ENCODE peak calls at places on chromosomes 1 and 21, in eight cellular contexts. S is ovary; T is psoas muscle; R is CD8-positive, alpha-beta memory T cell; C is transverse colon; E is SJCRH30; Q is tibial artery; W is left ventricle myocardium inferior. G is an unnamed sample.
A peak's percentile ranks its signal among the peaks of the same experiment; 100 is the strongest.

GRCh38 chr1:159827102-159827490 is 423 bp downstream of the SLAMF8 start:
- DNase-seq in T (no peak), C (no peak), W (no peak), E (no peak), S (no peak), R (no peak), Q (no peak), G (no peak)

GRCh38 chr1:229378586-229379442 is 36.0 kb upstream of the CCSAP start:
- DNase-seq in C (no peak), Q (peak; percentile 2), T (no peak), E (no peak), W (no peak), R (no peak), S (no peak), G (peak; percentile 40)

GRCh38 chr21:34988139-34988538 is 61.0 kb downstream of the RUNX1 start:
- DNase-seq in Q (no peak), C (no peak), R (no peak), S (no peak), E (no peak), T (no peak), W (no peak), G (no peak)

GRCh38 chr1:59198565-59198964 is 98.3 kb upstream of the FGGY start:
- DNase-seq in S (no peak), C (no peak), Q (no peak), W (no peak), T (no peak), R (no peak), E (no peak), G (no peak)

GRCh38 chr1:62500210-62500609 is 63.4 kb downstream of the USP1 start:
- DNase-seq in Q (no peak), C (no peak), S (no peak), W (no peak), T (no peak), E (no peak), R (no peak), G (no peak)

GRCh38 chr21:32712043-32712442 is 15.8 kb downstream of the SYNJ1 start:
- DNase-seq in T (no peak), C (peak; percentile 20), E (no peak), Q (no peak), S (no peak), W (no peak), R (no peak), G (no peak)

GRCh38 chr1:194935864-194936263 is 1672.4 kb downstream of the KCNT2 start:
- DNase-seq in E (no peak), W (no peak), S (no peak), Q (no peak), T (no peak), R (no peak), C (no peak), G (no peak)

GRCh38 chr21:31898898-31899630 is 26.2 kb downstream of the HUNK start:
- DNase-seq in S (no peak), T (no peak), Q (no peak), W (no peak), C (no peak), E (no peak), R (no peak), G (no peak)

GRCh38 chr1:89945852-89946476 is 48.9 kb upstream of the ZNF326 start:
- DNase-seq in S (no peak), T (no peak), E (no peak), C (no peak), R (no peak), Q (no peak), W (no peak), G (no peak)

GRCh38 chr1:39892611-39893595 is 8.8 kb downstream of the MYCL start:
- DNase-seq in W (no peak), Q (no peak), S (no peak), R (no peak), E (peak; percentile 84), T (no peak), C (no peak), G (no peak)

GRCh38 chr21:31521515-31521914 is 138.0 kb upstream of the SOD1 start:
- DNase-seq in E (no peak), C (no peak), S (no peak), W (no peak), T (no peak), R (no peak), Q (no peak), G (no peak)

GRCh38 chr1:109705411-109705810 is 6.6 kb upstream of the GSTM5 start:
- DNase-seq in T (no peak), Q (no peak), E (no peak), R (no peak), W (no peak), C (no peak), S (no peak), G (peak; percentile 52)

GRCh38 chr21:34844033-34844923 is 175.5 kb downstream of the CLIC6 start:
- DNase-seq in W (peak; percentile 48), E (no peak), T (peak; percentile 78), S (no peak), C (peak; percentile 39), Q (peak; percentile 88), R (no peak), G (no peak)

GRCh38 chr1:55626326-55626725 is 411.2 kb upstream of the USP24 start:
- DNase-seq in R (no peak), W (no peak), Q (no peak), S (no peak), C (no peak), T (no peak), E (no peak), G (no peak)

GRCh38 chr1:175209493-175209921 is 16.9 kb upstream of the KIAA0040 start:
- DNase-seq in C (no peak), R (peak; percentile 55), W (no peak), S (no peak), E (no peak), Q (no peak), T (no peak), G (no peak)

GRCh38 chr21:17585875-17586450 is 26.7 kb downstream of the BTG3 start:
- DNase-seq in E (peak; percentile 5), W (no peak), R (peak; percentile 8), S (no peak), T (no peak), C (no peak), Q (no peak), G (no peak)

GRCh38 chr1:203367051-203367450 is 16.1 kb upstream of the FMOD start:
- DNase-seq in E (no peak), Q (no peak), C (no peak), R (no peak), W (no peak), T (no peak), S (no peak), G (no peak)

GRCh38 chr1:21544095-21544494 is 34.9 kb downstream of the ALPL start:
- DNase-seq in C (no peak), R (no peak), W (no peak), E (no peak), Q (no peak), S (no peak), T (no peak), G (no peak)

GRCh38 chr1:17596186-17596585 is 56.7 kb downstream of the ARHGEF10L start:
- DNase-seq in T (no peak), E (no peak), Q (peak; percentile 85), W (no peak), R (no peak), S (no peak), C (peak; percentile 84), G (no peak)

GRCh38 chr1:53693361-53693760 is 45.6 kb downstream of the GLIS1 start:
- DNase-seq in W (no peak), T (no peak), S (no peak), C (no peak), E (no peak), Q (no peak), R (no peak), G (no peak)

GRCh38 chr1:247385283-247385682 is 30.7 kb upstream of the NLRP3 start:
- DNase-seq in E (no peak), Q (no peak), T (no peak), W (no peak), S (no peak), C (no peak), R (no peak), G (no peak)

GRCh38 chr1:44853201-44853600 is 10.1 kb upstream of the PTCH2 start:
- DNase-seq in W (no peak), C (no peak), Q (no peak), R (no peak), E (no peak), S (no peak), T (no peak), G (no peak)
- H3K4me3 ChIP-seq in W (no peak overlapping the region), C (no peak overlapping the region), Q (no peak overlapping the region), R (no peak overlapping the region), E (no peak overlapping the region), S (no peak overlapping the region), T (no peak overlapping the region), G (no peak overlapping the region)

GRCh38 chr1:207913951-207914350 is 3.0 kb upstream of the CD34 start:
- DNase-seq in W (no peak), E (no peak), T (no peak), S (no peak), Q (no peak), R (no peak), C (no peak), G (no peak)

GRCh38 chr1:207908112-207908734 is 2.7 kb downstream of the CD34 start:
- DNase-seq in W (peak; percentile 58), C (no peak), T (peak; percentile 48), E (no peak), R (no peak), S (no peak), Q (no peak), G (no peak)

GRCh38 chr1:207910678-207911354 is at the start of gene CD34:
- DNase-seq in W (peak; percentile 85), Q (peak; percentile 74), E (no peak), R (no peak), C (no peak), T (peak; percentile 67), S (peak; percentile 58), G (no peak)

GRCh38 chr1:207909687-207910086 is 1.2 kb downstream of the CD34 start:
- DNase-seq in E (no peak), W (no peak), S (no peak), T (no peak), R (no peak), Q (no peak), C (no peak), G (no peak)

GRCh38 chr1:207911983-207912760 is 1.2 kb upstream of the CD34 start:
- DNase-seq in T (no peak), W (no peak), C (no peak), R (no peak), E (no peak), S (no peak), Q (no peak), G (no peak)
- H3K4me3 ChIP-seq in T (peak overlapping the region; percentile 63), W (peak overlapping the region; percentile 77), C (no peak overlapping the region), R (no peak overlapping the region), E (no peak overlapping the region), S (no peak overlapping the region), Q (no peak overlapping the region), G (no peak overlapping the region)

GRCh38 chr1:216600730-216601426 is 122.4 kb downstream of the ESRRG start:
- DNase-seq in T (peak; percentile 77), S (peak; percentile 74), C (peak; percentile 79), E (peak; percentile 76), Q (peak; percentile 67), W (peak; percentile 73), R (no peak), G (peak; percentile 89)
- H3K4me3 ChIP-seq in T (peak overlapping the region; percentile 82), S (peak overlapping the region; percentile 65), C (peak overlapping the region; percentile 21), E (peak overlapping the region; percentile 57), Q (peak overlapping the region; percentile 53), W (peak overlapping the region; percentile 78), R (no peak overlapping the region), G (peak overlapping the region; percentile 56)

DNA sequence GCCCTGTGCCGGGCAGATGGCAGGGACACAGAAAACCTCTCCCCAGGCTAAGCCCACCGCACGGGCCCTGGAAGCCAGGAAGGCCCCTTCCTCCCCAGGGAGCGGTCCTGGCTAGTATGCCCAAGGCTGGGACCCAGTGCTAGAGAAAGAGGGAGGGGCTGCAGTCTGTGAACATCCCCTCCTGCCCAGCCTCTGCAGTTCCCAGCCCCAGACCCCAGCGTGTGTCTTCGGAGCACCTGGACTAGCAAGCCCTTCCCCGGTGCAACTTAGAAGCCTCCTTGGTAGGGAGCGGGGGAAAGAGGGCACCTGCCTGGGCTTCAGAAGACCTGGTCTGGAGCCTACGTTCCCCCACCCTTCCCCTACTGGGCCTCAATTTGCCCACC is 2.1 kb downstream of the PLEKHG5 start:
- DNase-seq in T (no peak), W (no peak), S (no peak), E (no peak), C (no peak), R (no peak), Q (no peak), G (no peak)
- H3K4me3 ChIP-seq in T (no peak overlapping the region), W (no peak overlapping the region), S (no peak overlapping the region), E (peak overlapping the region; percentile 72), C (no peak overlapping the region), R (no peak overlapping the region), Q (no peak overlapping the region), G (peak overlapping the region; percentile 58)